ENCODE peak calls at places on chromosomes 4 and X, in six cellular contexts. P, G, N, S, B and Y are unnamed samples.

GRCh38 chr4:1797861-1798529 is 4.9 kb downstream of the FGFR3 start:
- DNase-seq in N (no peak), B (no peak), G (no peak), P (no peak), S (no peak), Y (no peak)

GRCh38 chrX:370963-371745 is 15.6 kb downstream of the PPP2R3B start:
- DNase-seq in B (no peak), S (peak; percentile 50), P (no peak), G (no peak), N (no peak), Y (no peak)

GRCh38 chrX:21412029-21412428 is 37.8 kb downstream of the CNKSR2 start:
- DNase-seq in S (no peak), B (no peak), N (no peak), G (peak; percentile 10), P (no peak), Y (no peak)

GRCh38 chr4:83150563-83151330 is 36.2 kb upstream of the PLAC8 start:
- DNase-seq in G (no peak), B (no peak), S (no peak), P (no peak), N (no peak), Y (no peak)

GRCh38 chr4:98509641-98510170 is 148.7 kb downstream of the TSPAN5 start:
- DNase-seq in S (no peak), B (no peak), G (peak; percentile 41), P (no peak), N (no peak), Y (no peak)

GRCh38 chr4:174528226-174528625 is 5.9 kb upstream of the HPGD start:
- DNase-seq in G (no peak), S (no peak), N (no peak), B (no peak), P (no peak), Y (no peak)

GRCh38 chrX:44432641-44433040 is 89.2 kb upstream of the EFHC2 start:
- DNase-seq in G (peak; percentile 20), B (no peak), S (no peak), N (no peak), P (no peak), Y (no peak)

GRCh38 chr4:106032851-106033286 is 137.6 kb downstream of the NPNT start:
- DNase-seq in N (no peak), S (no peak), P (no peak), G (peak; percentile 69), B (no peak), Y (no peak)

GRCh38 chr4:37745946-37746345 is 59.8 kb upstream of the RELL1 start:
- DNase-seq in B (no peak), S (no peak), N (no peak), G (peak; percentile 25), P (no peak), Y (no peak)

GRCh38 chrX:124507276-124507675 is 160.9 kb downstream of the SH2D1A start:
- DNase-seq in G (peak; percentile 25), S (no peak), N (no peak), B (no peak), P (no peak), Y (no peak)

GRCh38 chrX:22147214-22147613 is 115.1 kb downstream of the PHEX start:
- DNase-seq in B (no peak), G (no peak), S (no peak), P (no peak), N (no peak), Y (no peak)

GRCh38 chr4:48904101-48904500 is 2.5 kb downstream of the OCIAD2 start:
- DNase-seq in G (no peak), S (no peak), N (no peak), B (no peak), P (no peak), Y (no peak)

GRCh38 chrX:66760648-66761047 is 121.8 kb upstream of the EDA2R start:
- DNase-seq in S (no peak), B (no peak), P (no peak), N (no peak), G (peak; percentile 9), Y (no peak)

GRCh38 chr4:177484613-177485021 is 42.4 kb upstream of the AGA start:
- DNase-seq in B (no peak), S (no peak), P (no peak), N (no peak), G (peak; percentile 91), Y (no peak)

GRCh38 chrX:45743081-45743533 is 542.4 kb upstream of the DIPK2B start:
- DNase-seq in B (no peak), N (peak; percentile 56), P (no peak), S (no peak), G (peak; percentile 77), Y (no peak)

GRCh38 chr4:4582653-4583052 is 40.8 kb upstream of the STX18 start:
- DNase-seq in G (no peak), N (peak; percentile 69), B (no peak), S (no peak), P (no peak), Y (no peak)

GRCh38 chr4:108972613-108973283 is 209.9 kb upstream of the ETNPPL start:
- DNase-seq in N (no peak), G (no peak), P (no peak), B (no peak), S (no peak), Y (no peak)

GRCh38 chrX:38086451-38087215 is 80.3 kb downstream of the SYTL5 start:
- DNase-seq in B (no peak), S (no peak), G (no peak), P (no peak), N (no peak), Y (no peak)

GRCh38 chr4:30380404-30380998 is 339.7 kb upstream of the PCDH7 start:
- DNase-seq in P (no peak), S (no peak), B (peak; percentile 19), G (peak; percentile 65), N (peak; percentile 88), Y (no peak)

GRCh38 chr4:89288430-89288829 is 19.2 kb downstream of the GPRIN3 start:
- DNase-seq in B (no peak), N (no peak), S (no peak), G (no peak), P (no peak), Y (no peak)

GRCh38 chr4:46994007-46994405 is 625 bp upstream of the GABRA4 start:
- DNase-seq in P (no peak), B (no peak), N (no peak), G (no peak), S (no peak), Y (no peak)

GRCh38 chr4:39823193-39823592 is 125.3 kb downstream of the UBE2K start:
- DNase-seq in B (no peak), N (no peak), S (no peak), G (peak; percentile 61), P (no peak), Y (no peak)

GRCh38 chrX:24110049-24110448 is 39.5 kb upstream of the ZFX start:
- DNase-seq in S (no peak), N (no peak), B (no peak), P (no peak), G (no peak), Y (no peak)

GRCh38 chr4:13918110-13918509 is 290.6 kb upstream of the BOD1L1 start:
- DNase-seq in G (peak; percentile 99), P (peak; percentile 51), S (peak; percentile 39), B (peak; percentile 27), N (no peak), Y (peak; percentile 24)

GRCh38 chr4:81905966-81906365 is 434.3 kb upstream of the RASGEF1B start:
- DNase-seq in S (no peak), G (no peak), P (no peak), B (no peak), N (no peak), Y (no peak)

GRCh38 chrX:119391279-119391678 is 7.9 kb upstream of the SLC25A43 start:
- DNase-seq in N (no peak), G (peak; percentile 58), B (peak; percentile 61), P (no peak), S (no peak), Y (no peak)

GRCh38 chr4:21795091-21795490 is 153.5 kb downstream of the KCNIP4 start:
- DNase-seq in G (peak; percentile 42), B (no peak), P (no peak), S (no peak), N (no peak), Y (no peak)

GRCh38 chr4:53489279-53489889 is 101.9 kb downstream of the LNX1 start:
- DNase-seq in S (no peak), N (no peak), B (no peak), G (peak; percentile 82), P (no peak), Y (no peak)

GRCh38 chr4:4730214-4730613 is 129.3 kb upstream of the MSX1 start:
- DNase-seq in B (no peak), P (no peak), N (no peak), G (peak; percentile 60), S (no peak), Y (no peak)

GRCh38 chrX:118221257-118221656 is 104.6 kb upstream of the KLHL13 start:
- DNase-seq in S (no peak), B (no peak), G (no peak), P (no peak), N (no peak), Y (no peak)

GRCh38 chr4:26885912-26886274 is 25.3 kb downstream of the STIM2 start:
- DNase-seq in G (no peak), P (no peak), B (peak; percentile 28), S (no peak), N (no peak), Y (no peak)

DNA sequence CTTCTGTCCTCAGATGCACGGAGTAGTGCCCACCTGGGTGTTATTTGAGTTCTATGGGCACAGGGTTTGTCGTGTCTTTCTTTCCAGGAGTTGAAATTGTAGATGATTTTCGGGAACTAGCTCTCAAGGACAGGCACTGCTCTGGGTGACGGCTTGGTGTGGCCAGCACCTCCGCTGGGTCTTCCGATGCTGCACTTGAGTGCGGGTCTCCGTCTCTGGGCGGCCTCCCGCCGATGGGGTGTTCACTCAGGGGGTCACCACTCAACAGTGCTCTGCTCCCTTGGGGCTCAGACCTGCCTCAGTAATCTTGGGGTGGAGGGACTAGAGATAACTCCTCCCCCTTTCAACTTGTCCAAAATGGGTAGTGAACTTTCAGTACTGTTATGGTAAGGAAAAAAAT is 2.5 kb downstream of the ZFP92 start:
- DNase-seq in P (no peak), G (no peak), B (no peak), N (no peak), S (no peak), Y (no peak)
- H3K4me1 ChIP-seq in P (no peaks in the 10 kb centered on the region), G (no peaks in the 10 kb centered on the region), B (no peaks in the 10 kb centered on the region), N (no peaks in the 10 kb centered on the region), S (no peaks in the 10 kb centered on the region), Y (peaks cover 12% of the 10 kb centered on the region)

GRCh38 chr4:45004847-45005565 is 278.6 kb upstream of the GNPDA2 start:
- DNase-seq in B (no peak), S (no peak), G (no peak), P (no peak), N (no peak), Y (no peak)
- H3K27me3 ChIP-seq in B (no peaks in the 10 kb centered on the region), S (no peaks in the 10 kb centered on the region), G (no peaks in the 10 kb centered on the region), P (no peaks in the 10 kb centered on the region), N (no peaks in the 10 kb centered on the region), Y (no peaks in the 10 kb centered on the region)

DNA sequence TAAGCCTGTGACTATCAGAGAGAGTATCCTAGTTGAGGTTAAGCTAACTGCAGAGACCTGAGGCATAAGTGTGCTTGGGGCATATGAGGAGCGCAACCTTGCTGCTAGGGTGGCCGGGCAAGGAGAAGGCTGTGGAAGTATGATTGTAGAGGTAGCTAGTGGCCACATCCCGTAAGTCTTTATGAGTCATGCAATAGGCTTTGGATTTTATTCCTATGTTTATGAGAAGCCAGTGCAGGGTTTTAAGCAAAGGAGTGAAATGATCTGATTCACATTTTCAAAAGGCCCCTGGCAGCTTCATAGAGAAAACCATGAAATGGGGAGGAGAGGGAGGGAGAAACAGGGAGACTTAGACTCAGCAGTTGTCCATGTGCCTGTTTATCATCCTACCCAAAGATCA is 92.1 kb upstream of the WDFY3 start:
- DNase-seq in G (no peak), S (no peak), P (no peak), N (no peak), B (no peak), Y (no peak)
- H3K27ac ChIP-seq in G (no peak overlapping the region), S (no peak overlapping the region), P (no peak overlapping the region), N (no peak overlapping the region), B (no peak overlapping the region), Y (no peak overlapping the region)

GRCh38 chr4:150126201-150126879 is 48.1 kb downstream of the DCLK2 start:
- DNase-seq in P (no peak), B (no peak), G (peak; percentile 59), S (no peak), N (no peak), Y (no peak)
- H3K4me1 ChIP-seq in P (peaks cover 2% of the 10 kb centered on the region), B (no peaks in the 10 kb centered on the region), G (peaks cover 33% of the 10 kb centered on the region), S (no peaks in the 10 kb centered on the region), N (no peaks in the 10 kb centered on the region), Y (peaks cover 18% of the 10 kb centered on the region)